ENCODE peak calls at places on chromosomes 7 and 10, in six cellular contexts. E, V, J, O, D and X are unnamed samples.

GRCh38 chr7:94223375-94224084 is 171.2 kb upstream of the COL1A2 start:
- DNase-seq in E (peak; percentile 83), V (peak; percentile 40), J (no peak), O (no peak), D (no peak), X (no peak)

GRCh38 chr7:26858735-26859134 is 5.7 kb downstream of the SKAP2 start:
- DNase-seq in E (no peak), V (no peak), J (no peak), O (no peak), D (no peak), X (no peak)

GRCh38 chr10:60968504-60968903 is 24.5 kb upstream of the RHOBTB1 start:
- DNase-seq in E (no peak), V (no peak), J (no peak), O (no peak), D (no peak), X (no peak)

GRCh38 chr10:119132521-119133345 is 28.8 kb downstream of the DENND10 start:
- DNase-seq in E (no peak), V (no peak), J (no peak), O (no peak), D (no peak), X (no peak)

GRCh38 chr10:21184216-21184615 is 287.1 kb upstream of the NEBL start:
- DNase-seq in E (no peak), V (no peak), J (no peak), O (no peak), D (no peak), X (no peak)

GRCh38 chr10:14382022-14382421 is 51.3 kb upstream of the FRMD4A start:
- DNase-seq in E (no peak), V (no peak), J (no peak), O (no peak), D (no peak), X (no peak)

GRCh38 chr10:52213511-52213831 is 100.6 kb upstream of the DKK1 start:
- DNase-seq in E (peak; percentile 71), V (peak; percentile 26), J (no peak), O (no peak), D (no peak), X (no peak)

GRCh38 chr7:126723966-126724544 is 528.7 kb downstream of the GRM8 start:
- DNase-seq in E (no peak), V (no peak), J (no peak), O (no peak), D (no peak), X (no peak)

GRCh38 chr10:15084502-15084922 is 4.1 kb downstream of the ACBD7 start:
- DNase-seq in E (peak; percentile 82), V (peak; percentile 14), J (no peak), O (peak; percentile 48), D (peak; percentile 57), X (peak; percentile 74)

GRCh38 chr7:146655928-146656797 is 539.6 kb downstream of the CNTNAP2 start:
- DNase-seq in E (no peak), V (no peak), J (no peak), O (no peak), D (no peak), X (no peak)

GRCh38 chr7:31271641-31272405 is 68.7 kb downstream of the NEUROD6 start:
- DNase-seq in E (no peak), V (no peak), J (no peak), O (no peak), D (no peak), X (no peak)

GRCh38 chr10:47299611-47299988 is 397 bp upstream of the GDF10 start:
- DNase-seq in E (no peak), V (no peak), J (no peak), O (no peak), D (no peak), X (no peak)
- H3K4me3 ChIP-seq in E (peak overlapping the region; percentile 67), V (peak overlapping the region; percentile 41), J (peak overlapping the region; percentile 50), O (peak overlapping the region; percentile 47), D (no peak overlapping the region), X (no peak overlapping the region)

GRCh38 chr10:132408823-132409666 is 12.0 kb downstream of the PWWP2B start:
- DNase-seq in E (no peak), V (no peak), J (peak; percentile 35), O (no peak), D (no peak), X (no peak)
- H3K27ac ChIP-seq in E (no peak overlapping the region), V (peak overlapping the region; percentile 27), J (no peak overlapping the region), O (no peak overlapping the region), D (no peak overlapping the region), X (peak overlapping the region; percentile 72)

GRCh38 chr7:55893940-55894339 is 6.7 kb downstream of the ZNF713 start:
- DNase-seq in E (no peak), V (no peak), J (no peak), O (no peak), D (no peak), X (no peak)

GRCh38 chr7:55903985-55904759 is 16.9 kb downstream of the ZNF713 start:
- DNase-seq in E (no peak), V (no peak), J (no peak), O (no peak), D (no peak), X (no peak)

GRCh38 chr7:55895021-55895420 is 7.8 kb downstream of the ZNF713 start:
- DNase-seq in E (no peak), V (no peak), J (no peak), O (no peak), D (no peak), X (no peak)

GRCh38 chr7:55898287-55898686 is 11.0 kb downstream of the ZNF713 start:
- DNase-seq in E (no peak), V (no peak), J (no peak), O (no peak), D (no peak), X (no peak)
- H3K4me1 ChIP-seq in E (no peaks in the 10 kb centered on the region), V (no peaks in the 10 kb centered on the region), J (no peaks in the 10 kb centered on the region), O (no peaks in the 10 kb centered on the region), D (no peaks in the 10 kb centered on the region), X (no peaks in the 10 kb centered on the region)

GRCh38 chr10:100825946-100826660 is 80.7 kb downstream of the PAX2 start:
- DNase-seq in E (no peak), V (no peak), J (no peak), O (no peak), D (peak; percentile 65), X (no peak)
- H3K4me3 ChIP-seq in E (peak overlapping the region; percentile 43), V (peak overlapping the region; percentile 37), J (peak overlapping the region; percentile 42), O (no peak overlapping the region), D (peak overlapping the region; percentile 67), X (peak overlapping the region; percentile 22)